ENCODE peak calls at places on chromosome 3, in five cellular contexts. E, Z, X, K and H are unnamed samples.

GRCh38 chr3:136075218-136075808 is 109.8 kb downstream of the PPP2R3A start:
- DNase-seq in E (peak; percentile 87), Z (peak; percentile 37), X (peak; percentile 77), K (no peak), H (peak; percentile 80)

GRCh38 chr3:105228696-105229095 is 138.0 kb upstream of the ALCAM start:
- DNase-seq in E (no peak), Z (no peak), X (no peak), K (no peak), H (no peak)

GRCh38 chr3:113264249-113264648 is 52.9 kb downstream of the BOC start:
- DNase-seq in E (no peak), Z (no peak), X (peak; percentile 67), K (no peak), H (no peak)

GRCh38 chr3:8413337-8413926 is 88.2 kb upstream of the LMCD1 start:
- DNase-seq in E (no peak), Z (no peak), X (no peak), K (no peak), H (no peak)

GRCh38 chr3:34364345-34364744 is 565.9 kb downstream of the PDCD6IP start:
- DNase-seq in E (no peak), Z (no peak), X (no peak), K (no peak), H (no peak)

GRCh38 chr3:122890077-122890484 is 95.2 kb downstream of the SLC49A4 start:
- DNase-seq in E (no peak), Z (no peak), X (no peak), K (no peak), H (peak; percentile 42)

GRCh38 chr3:112492124-112492523 is 7.1 kb downstream of the BTLA start:
- DNase-seq in E (no peak), Z (no peak), X (no peak), K (no peak), H (no peak)

GRCh38 chr3:127942613-127943012 is 27.6 kb downstream of the KBTBD12 start:
- DNase-seq in E (no peak), Z (no peak), X (no peak), K (no peak), H (no peak)

GRCh38 chr3:110925804-110926203 is 145.8 kb upstream of the NECTIN3 start:
- DNase-seq in E (no peak), Z (no peak), X (no peak), K (no peak), H (no peak)

GRCh38 chr3:125967156-125967555 is 1.8 kb upstream of the ROPN1B start:
- DNase-seq in E (no peak), Z (no peak), X (no peak), K (no peak), H (no peak)

GRCh38 chr3:179227349-179227748 is 23.6 kb downstream of the KCNMB3 start:
- DNase-seq in E (no peak), Z (no peak), X (no peak), K (no peak), H (peak; percentile 24)

GRCh38 chr3:117355566-117355965 is 646.0 kb downstream of the TUSC7 start:
- DNase-seq in E (no peak), Z (no peak), X (no peak), K (no peak), H (peak; percentile 22)

GRCh38 chr3:120396469-120396868 is 47.3 kb upstream of the LRRC58 start:
- DNase-seq in E (no peak), Z (no peak), X (no peak), K (no peak), H (no peak)

GRCh38 chr3:19934098-19934566 is at the start of gene EFHB:
- DNase-seq in E (no peak), Z (no peak), X (no peak), K (no peak), H (peak; percentile 10)

GRCh38 chr3:188860147-188860546 is 311.6 kb upstream of the TPRG1 start:
- DNase-seq in E (no peak), Z (no peak), X (no peak), K (no peak), H (peak; percentile 40)

GRCh38 chr3:141426404-141427034 is 58.2 kb downstream of the ZBTB38 start:
- DNase-seq in E (no peak), Z (no peak), X (no peak), K (no peak), H (peak; percentile 79)

GRCh38 chr3:124263168-124263567 is 271.2 kb upstream of the ROPN1 start:
- DNase-seq in E (no peak), Z (no peak), X (no peak), K (peak; percentile 80), H (peak; percentile 97)

GRCh38 chr3:43296565-43296964 is 10.2 kb downstream of the SNRK start:
- DNase-seq in E (peak; percentile 83), Z (peak; percentile 39), X (no peak), K (no peak), H (peak; percentile 23)

GRCh38 chr3:522888-523287 is 326.3 kb downstream of the CHL1 start:
- DNase-seq in E (no peak), Z (no peak), X (no peak), K (no peak), H (no peak)

GRCh38 chr3:136818191-136818850 is 605 bp upstream of the SLC35G2 start:
- DNase-seq in E (peak; percentile 68), Z (no peak), X (no peak), K (no peak), H (peak; percentile 92)

GRCh38 chr3:135018171-135018923 is 223.3 kb downstream of the EPHB1 start:
- DNase-seq in E (no peak), Z (peak; percentile 18), X (no peak), K (no peak), H (no peak)

GRCh38 chr3:69182588-69183299 is 60.3 kb upstream of the LMOD3 start:
- DNase-seq in E (no peak), Z (no peak), X (no peak), K (peak; percentile 34), H (peak; percentile 81)

GRCh38 chr3:181933052-181933618 is 221.4 kb downstream of the SOX2 start:
- DNase-seq in E (no peak), Z (peak; percentile 46), X (no peak), K (no peak), H (no peak)

GRCh38 chr3:80553211-80553610 is 785.4 kb upstream of the ROBO1 start:
- DNase-seq in E (no peak), Z (no peak), X (no peak), K (no peak), H (no peak)

GRCh38 chr3:20069178-20069532 is 28.9 kb downstream of the KAT2B start:
- DNase-seq in E (no peak), Z (no peak), X (no peak), K (no peak), H (no peak)

GRCh38 chr3:150610785-150611184 is 7.7 kb downstream of the SELENOT start:
- DNase-seq in E (no peak), Z (no peak), X (no peak), K (no peak), H (no peak)

GRCh38 chr3:149273096-149273751 is 51.6 kb upstream of the CP start:
- DNase-seq in E (no peak), Z (peak; percentile 54), X (peak; percentile 63), K (peak; percentile 19), H (peak; percentile 91)

GRCh38 chr3:139353920-139354556 is 10.2 kb downstream of the MRPS22 start:
- DNase-seq in E (no peak), Z (no peak), X (no peak), K (no peak), H (peak; percentile 71)

GRCh38 chr3:11438636-11439035 is 166.4 kb downstream of the ATG7 start:
- DNase-seq in E (no peak), Z (no peak), X (no peak), K (no peak), H (peak; percentile 4)

GRCh38 chr3:123552095-123552714 is 32.6 kb downstream of the HACD2 start:
- DNase-seq in E (no peak), Z (no peak), X (no peak), K (no peak), H (peak; percentile 25)

GRCh38 chr3:13072239-13073041 is 789 bp downstream of the IQSEC1 start:
- DNase-seq in E (peak; percentile 67), Z (no peak), X (no peak), K (no peak), H (peak; percentile 2)

GRCh38 chr3:64104691-64105101 is 81.4 kb upstream of the PSMD6 start:
- DNase-seq in E (no peak), Z (peak; percentile 4), X (no peak), K (peak; percentile 68), H (peak; percentile 87)

GRCh38 chr3:48543271-48543866 is 13.2 kb downstream of the PFKFB4 start:
- DNase-seq in E (no peak), Z (no peak), X (no peak), K (no peak), H (no peak)

GRCh38 chr3:161163297-161163696 is 57.8 kb upstream of the NMD3 start:
- DNase-seq in E (no peak), Z (no peak), X (no peak), K (peak; percentile 60), H (peak; percentile 89)

GRCh38 chr3:12303532-12303931 is 14.7 kb downstream of the PPARG start:
- DNase-seq in E (no peak), Z (no peak), X (no peak), K (peak; percentile 59), H (peak; percentile 98)

GRCh38 chr3:6921041-6921440 is 60.1 kb downstream of the GRM7 start:
- DNase-seq in E (no peak), Z (no peak), X (no peak), K (no peak), H (no peak)